ENCODE peak calls at places on chromosomes 1 and 21, in five cellular contexts. U, C, Q, X and N are unnamed samples.

GRCh38 chr1:116195077-116195868 is 84.1 kb downstream of the MAB21L3 start:
- DNase-seq in Q (no peak), U (no peak), C (no peak), X (no peak), N (no peak)

GRCh38 chr1:215749423-215749822 is 182.3 kb downstream of the KCTD3 start:
- DNase-seq in C (no peak), X (no peak), U (no peak), Q (no peak), N (no peak)

GRCh38 chr1:15944308-15945010 is 31.4 kb downstream of the ZBTB17 start:
- DNase-seq in Q (no peak), U (no peak), C (no peak), X (no peak), N (no peak)

GRCh38 chr21:24050233-24050632 is 1557.0 kb downstream of the MRPL39 start:
- DNase-seq in X (no peak), C (no peak), Q (no peak), U (no peak), N (no peak)

GRCh38 chr1:52554756-52555155 is 1.9 kb upstream of the TUT4 start:
- DNase-seq in Q (peak), U (no peak), C (no peak), X (no peak), N (no peak)

GRCh38 chr1:46183119-46183842 is 7.0 kb upstream of the P3R3URF start:
- DNase-seq in C (no peak), U (no peak), Q (peak), X (no peak), N (peak)

GRCh38 chr21:31213787-31214186 is 130.3 kb downstream of the TIAM1 start:
- DNase-seq in U (no peak), Q (no peak), X (no peak), C (no peak), N (no peak)

GRCh38 chr21:26185446-26185845 is 14.9 kb upstream of the APP start:
- DNase-seq in C (no peak), Q (no peak), U (no peak), X (no peak), N (no peak)

GRCh38 chr21:33841561-33841960 is 74.0 kb downstream of the ATP5PO start:
- DNase-seq in C (no peak), X (no peak), U (no peak), Q (no peak), N (no peak)

GRCh38 chr1:224182057-224182865 is 779 bp upstream of the DEGS1 start:
- DNase-seq in Q (no peak), U (peak), C (no peak), X (no peak), N (no peak)

GRCh38 chr1:6001992-6002576 is 9.9 kb upstream of the NPHP4 start:
- DNase-seq in Q (no peak), X (no peak), C (peak), U (no peak), N (no peak)

GRCh38 chr1:92301021-92301420 is 2.2 kb downstream of the RPAP2 start:
- DNase-seq in U (no peak), X (no peak), Q (no peak), C (no peak), N (no peak)

GRCh38 chr1:167617100-167617949 is 12.7 kb upstream of the RCSD1 start:
- DNase-seq in U (peak), X (peak), Q (no peak), C (no peak), N (no peak)

GRCh38 chr1:211606327-211606913 is 27.5 kb upstream of the SLC30A1 start:
- DNase-seq in Q (peak), X (peak), C (no peak), U (peak), N (no peak)

GRCh38 chr1:91278754-91279153 is 125.9 kb downstream of the HFM1 start:
- DNase-seq in X (no peak), Q (peak), C (peak), U (no peak), N (peak)

GRCh38 chr1:206946261-206946660 is at the start of gene PIGR:
- DNase-seq in Q (no peak), U (no peak), X (no peak), C (no peak), N (no peak)

GRCh38 chr1:242524571-242525359 is at the start of gene PLD5:
- DNase-seq in U (no peak), X (peak), Q (no peak), C (no peak), N (no peak)

GRCh38 chr1:61092643-61093042 is 10.3 kb downstream of the NFIA start:
- DNase-seq in X (no peak), Q (no peak), C (no peak), U (no peak), N (no peak)

GRCh38 chr1:205546541-205546940 is 42.1 kb downstream of the CDK18 start:
- DNase-seq in U (no peak), X (no peak), Q (no peak), C (no peak), N (no peak)

GRCh38 chr1:14881775-14882672 is 271.5 kb upstream of the TMEM51 start:
- DNase-seq in C (no peak), X (no peak), U (peak), Q (no peak), N (no peak)

GRCh38 chr1:16605532-16605931 is 7.8 kb downstream of the NBPF1 start:
- DNase-seq in X (peak), U (no peak), Q (no peak), C (no peak), N (no peak)

GRCh38 chr1:232954594-232955365 is 4.4 kb downstream of the NTPCR start:
- DNase-seq in X (no peak), U (no peak), C (no peak), Q (no peak), N (no peak)

GRCh38 chr1:212232020-212232570 is 53.1 kb upstream of the PPP2R5A start:
- DNase-seq in C (no peak), X (no peak), U (no peak), Q (no peak), N (no peak)

GRCh38 chr1:1004780-1005697 is 5.1 kb upstream of the HES4 start:
- DNase-seq in Q (no peak), U (no peak), X (peak), C (peak), N (no peak)

GRCh38 chr1:64072089-64072835 is 131.2 kb upstream of the UBE2U start:
- DNase-seq in Q (no peak), X (no peak), U (no peak), C (no peak), N (no peak)

GRCh38 chr1:94553323-94553730 is 11.8 kb upstream of the F3 start:
- DNase-seq in U (no peak), Q (peak), X (no peak), C (no peak), N (no peak)

GRCh38 chr1:230020451-230020850 is 46.6 kb upstream of the GALNT2 start:
- DNase-seq in U (no peak), X (no peak), C (no peak), Q (no peak), N (no peak)

GRCh38 chr1:107964397-107965111 is 426 bp downstream of the VAV3 start:
- DNase-seq in U (no peak), Q (no peak), X (no peak), C (peak), N (no peak)

GRCh38 chr1:147080013-147080661 is 92.1 kb downstream of the PRKAB2 start:
- DNase-seq in C (peak), X (no peak), Q (no peak), U (no peak), N (no peak)

GRCh38 chr1:48263042-48263441 is 40.5 kb downstream of the SLC5A9 start:
- DNase-seq in U (no peak), X (no peak), C (no peak), Q (no peak), N (no peak)

GRCh38 chr1:90856608-90857007 is 139.5 kb upstream of the BARHL2 start:
- DNase-seq in C (no peak), U (no peak), X (no peak), Q (no peak), N (no peak)

GRCh38 chr1:179824265-179824664 is 53.3 kb downstream of the TOR1AIP2 start:
- DNase-seq in C (no peak), Q (no peak), X (no peak), U (no peak), N (no peak)

GRCh38 chr1:205477759-205478247 is 22.0 kb upstream of the BLACAT1 start:
- DNase-seq in Q (no peak), U (no peak), X (no peak), C (no peak), N (peak)

GRCh38 chr1:1318131-1318652 is 6.3 kb downstream of the INTS11 start:
- DNase-seq in U (no peak), Q (peak), X (no peak), C (no peak), N (peak)

GRCh38 chr1:26317612-26318337 is at the start of gene CD52:
- DNase-seq in U (peak), Q (no peak), X (peak), C (no peak), N (no peak)

GRCh38 chr21:41979335-41979734 is 25.5 kb upstream of the C2CD2 start:
- DNase-seq in C (no peak), U (no peak), X (no peak), Q (no peak), N (no peak)
- TF ChIP-seq SIN3A in C (no peak), U (no peak), X (no peak), Q (no peak), N (no peak)

DNA sequence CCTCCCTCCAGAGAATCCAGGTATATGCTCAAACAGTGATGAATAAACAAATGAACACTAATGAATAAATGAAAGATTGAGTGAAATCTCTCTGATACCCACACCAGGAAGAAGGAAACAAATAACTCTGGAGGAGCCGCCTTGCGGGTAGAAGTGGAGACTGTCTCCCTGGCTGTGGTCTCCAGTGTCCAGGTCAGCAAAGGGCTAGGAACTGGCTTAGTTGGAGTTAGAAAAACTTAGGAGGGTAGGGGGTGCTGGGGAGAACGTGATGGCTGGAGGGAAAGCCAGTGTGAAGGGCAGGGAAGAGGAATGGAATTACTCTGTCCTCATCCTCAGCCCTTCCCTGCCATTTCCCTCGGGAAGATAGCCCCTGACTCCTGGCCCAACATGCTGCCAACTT is 537 bp downstream of the RHBDL2 start:
- DNase-seq in C (no peak), X (no peak), Q (no peak), U (no peak), N (no peak)
- H3K4me2 ChIP-seq in C (no peak), X (peak), Q (peak), U (no peak), N (no peak)

GRCh38 chr1:180842890-180843289 is 69.8 kb upstream of the KIAA1614 start:
- DNase-seq in C (no peak), X (no peak), U (no peak), Q (no peak), N (no peak)

GRCh38 chr1:180842482-180842881 is 70.2 kb upstream of the KIAA1614 start:
- DNase-seq in X (no peak), C (no peak), U (no peak), Q (no peak), N (no peak)

GRCh38 chr1:180841460-180841859 is 71.2 kb upstream of the KIAA1614 start:
- DNase-seq in X (no peak), Q (no peak), C (no peak), U (no peak), N (no peak)

GRCh38 chr1:180839547-180839946 is 73.2 kb upstream of the KIAA1614 start:
- DNase-seq in X (no peak), C (no peak), U (no peak), Q (no peak), N (no peak)

DNA sequence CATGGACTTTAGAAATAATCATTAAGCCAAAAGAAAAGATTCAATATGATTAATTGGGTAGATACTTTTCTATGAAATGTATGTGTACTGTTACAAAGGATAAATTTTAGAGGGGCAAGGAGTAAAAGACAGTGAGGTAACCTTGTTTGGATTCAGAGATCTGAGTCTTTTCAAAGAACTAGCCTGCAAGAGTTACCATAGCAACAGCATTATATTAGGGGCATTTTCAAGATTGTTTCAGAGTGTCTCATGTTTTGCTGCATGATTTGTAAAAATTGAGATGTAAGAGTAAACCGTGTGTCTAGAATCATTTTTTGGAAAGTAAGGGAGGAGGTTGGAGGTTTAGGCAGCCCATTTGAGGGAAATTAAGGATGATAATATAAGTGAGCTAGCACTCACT is 70.6 kb upstream of the KIAA1614 start:
- DNase-seq in X (no peak), C (peak), Q (no peak), U (no peak), N (no peak)
- TF ChIP-seq ZBTB33 in X (no peak), C (no peak), Q (no peak), U (no peak), N (no peak)

DNA sequence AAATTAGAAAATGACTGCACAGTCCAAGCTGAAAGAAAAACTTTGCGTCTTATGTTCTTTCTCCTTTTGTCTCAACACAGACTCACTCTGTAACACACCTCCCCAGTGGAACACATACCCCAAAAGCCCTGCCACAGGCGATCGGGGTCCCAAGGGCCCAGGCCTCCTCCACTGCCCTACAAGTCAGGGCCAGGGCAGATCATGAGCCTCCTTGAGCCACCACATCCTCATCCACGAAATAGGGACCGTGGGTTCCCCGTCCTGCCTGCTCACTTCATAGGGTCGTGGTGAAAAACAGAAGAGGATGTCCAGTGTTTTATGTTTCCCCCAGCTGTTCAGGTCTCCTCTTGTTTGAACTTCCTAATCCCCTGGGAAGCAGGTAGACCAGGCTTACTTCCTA is 116.7 kb downstream of the KCNN3 start:
- DNase-seq in X (no peak), U (no peak), Q (no peak), C (no peak), N (no peak)
- TF ChIP-seq SIN3A in X (no peak), U (no peak), Q (no peak), C (no peak), N (no peak)

DNA sequence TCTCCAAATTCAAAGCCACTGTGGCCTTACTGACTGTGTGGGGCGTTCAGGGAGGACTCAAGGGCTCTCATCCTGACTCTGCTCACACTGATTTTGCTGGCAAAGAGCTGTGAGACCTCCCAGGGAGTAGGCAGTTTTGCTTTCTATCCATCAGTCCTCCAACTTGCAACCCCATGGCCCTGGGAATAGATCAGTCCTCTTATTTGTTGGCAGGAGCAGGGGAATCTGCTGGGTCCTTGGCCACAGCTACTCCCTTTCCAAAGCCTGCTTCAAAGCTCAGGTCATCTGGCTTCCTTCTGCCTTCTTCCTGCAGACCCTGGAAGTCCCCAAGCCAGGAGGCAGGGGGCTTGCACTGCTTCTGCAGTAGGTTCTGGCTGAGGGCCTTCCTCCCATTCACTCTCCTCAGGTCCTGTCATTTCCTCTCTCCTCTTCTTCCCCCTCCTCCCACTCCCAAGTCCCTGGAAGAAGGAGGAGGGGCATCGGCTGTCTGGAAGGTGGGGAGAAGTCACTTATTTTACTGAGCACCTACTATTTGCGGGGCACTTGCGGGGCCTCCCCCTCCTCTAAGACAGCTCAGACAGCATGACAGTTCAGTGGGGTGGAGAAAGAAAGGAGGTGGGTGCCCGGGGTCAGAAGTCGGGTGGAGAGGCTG is 835 bp upstream of the NAV1 start:
- DNase-seq in X (no peak), U (no peak), Q (no peak), C (no peak), N (no peak)
- H3K4me2 ChIP-seq in X (no peak), U (peak), Q (peak), C (peak), N (peak)

DNA sequence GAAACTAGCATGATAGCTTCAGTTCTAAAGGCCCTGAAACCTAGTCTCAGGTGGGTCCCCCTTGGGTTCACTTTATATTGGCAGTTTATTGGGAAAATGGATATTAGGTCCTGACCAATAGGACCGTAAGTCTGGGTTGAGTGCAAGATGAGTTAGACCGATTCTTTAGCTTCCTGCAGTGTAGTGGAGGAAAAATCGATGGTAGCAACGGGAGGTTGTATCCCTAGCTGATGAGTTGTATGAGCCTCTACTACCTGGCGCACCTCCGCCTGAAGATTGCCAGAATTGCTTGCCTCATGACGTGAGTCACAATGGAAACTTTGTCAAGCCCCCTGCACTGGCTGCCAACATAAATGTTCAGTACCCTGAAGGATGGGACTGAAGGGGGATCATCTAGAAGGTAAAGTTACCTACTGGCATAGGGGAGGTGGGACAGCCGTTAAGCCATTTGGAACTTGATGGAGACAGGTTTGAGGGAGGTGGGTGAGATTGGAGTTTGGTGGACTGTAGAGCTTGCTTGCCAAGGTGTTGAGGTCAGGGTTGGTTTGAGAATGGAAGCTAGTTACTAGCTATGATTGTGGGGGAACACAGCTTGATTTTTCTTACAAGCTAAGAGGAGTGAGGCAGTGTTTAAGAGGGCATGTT is 4.0 kb downstream of the RCC1 start:
- DNase-seq in X (no peak), C (no peak), U (no peak), Q (no peak), N (no peak)
- TF ChIP-seq ZBTB33 in X (no peak), C (no peak), U (no peak), Q (peak), N (peak)

GRCh38 chr21:39096754-39097153 is 86.5 kb downstream of the PSMG1 start:
- DNase-seq in C (no peak), Q (no peak), X (no peak), U (no peak), N (no peak)
- TF ChIP-seq SIN3A in C (no peak), Q (no peak), X (no peak), U (no peak), N (no peak)